ENCODE peak calls at places on chromosomes 13 and 19, in ten cellular contexts. One of them, this sample, is unnamed.

GRCh38 chr19:8485561-8486371 is 16.7 kb downstream of the PRAM1 start:
- DNase-seq in HFF-Myc: no peak
- DNase-seq in astrocyte of the spinal cord: no peak
- DNase-seq in neural crest cell: no peak
- DNase-seq in AG10803: no peak
- DNase-seq in GM06990: no peak
- DNase-seq in activated CD8-positive, alpha-beta memory T cell treated with anti-CD3 and anti-CD28 coated beads for 48 hours: no peak
- DNase-seq in iPS-NIHi11: no peak
- DNase-seq in NCI-H524: no peak
- DNase-seq in RWPE1: no peak
- DNase-seq in this sample: no peak

GRCh38 chr13:110627761-110628476 is 12.6 kb downstream of the NAXD start:
- DNase-seq in HFF-Myc: no peak
- DNase-seq in astrocyte of the spinal cord: no peak
- DNase-seq in neural crest cell: no peak
- DNase-seq in AG10803: no peak
- DNase-seq in GM06990: no peak
- DNase-seq in activated CD8-positive, alpha-beta memory T cell treated with anti-CD3 and anti-CD28 coated beads for 48 hours: no peak
- DNase-seq in iPS-NIHi11: no peak
- DNase-seq in NCI-H524: no peak
- DNase-seq in RWPE1: no peak
- DNase-seq in this sample: no peak

GRCh38 chr13:68676513-68677115 is 1431.0 kb upstream of the ATXN8OS start:
- DNase-seq in HFF-Myc: no peak
- DNase-seq in astrocyte of the spinal cord: peak
- DNase-seq in neural crest cell: no peak
- DNase-seq in AG10803: no peak
- DNase-seq in GM06990: no peak
- DNase-seq in activated CD8-positive, alpha-beta memory T cell treated with anti-CD3 and anti-CD28 coated beads for 48 hours: no peak
- DNase-seq in iPS-NIHi11: no peak
- DNase-seq in NCI-H524: no peak
- DNase-seq in RWPE1: no peak
- DNase-seq in this sample: no peak

GRCh38 chr19:15455996-15456395 is 6.2 kb upstream of the WIZ start:
- DNase-seq in HFF-Myc: no peak
- DNase-seq in astrocyte of the spinal cord: no peak
- DNase-seq in neural crest cell: no peak
- DNase-seq in AG10803: no peak
- DNase-seq in GM06990: no peak
- DNase-seq in activated CD8-positive, alpha-beta memory T cell treated with anti-CD3 and anti-CD28 coated beads for 48 hours: no peak
- DNase-seq in iPS-NIHi11: no peak
- DNase-seq in NCI-H524: no peak
- DNase-seq in RWPE1: no peak
- DNase-seq in this sample: no peak

GRCh38 chr19:3983936-3984583 is 1.2 kb downstream of the EEF2 start:
- DNase-seq in HFF-Myc: no peak
- DNase-seq in astrocyte of the spinal cord: peak
- DNase-seq in neural crest cell: no peak
- DNase-seq in AG10803: peak
- DNase-seq in GM06990: peak
- DNase-seq in activated CD8-positive, alpha-beta memory T cell treated with anti-CD3 and anti-CD28 coated beads for 48 hours: no peak
- DNase-seq in iPS-NIHi11: no peak
- DNase-seq in NCI-H524: no peak
- DNase-seq in RWPE1: no peak
- DNase-seq in this sample: no peak

GRCh38 chr19:16337809-16338469 is 13.3 kb downstream of the KLF2 start:
- DNase-seq in HFF-Myc: no peak
- DNase-seq in astrocyte of the spinal cord: no peak
- DNase-seq in neural crest cell: no peak
- DNase-seq in AG10803: peak
- DNase-seq in GM06990: no peak
- DNase-seq in activated CD8-positive, alpha-beta memory T cell treated with anti-CD3 and anti-CD28 coated beads for 48 hours: no peak
- DNase-seq in iPS-NIHi11: no peak
- DNase-seq in NCI-H524: no peak
- DNase-seq in RWPE1: no peak
- DNase-seq in this sample: no peak

GRCh38 chr13:112756967-112757758 is 67.3 kb downstream of the ATP11A start:
- DNase-seq in HFF-Myc: no peak
- DNase-seq in astrocyte of the spinal cord: peak
- DNase-seq in neural crest cell: peak
- DNase-seq in AG10803: no peak
- DNase-seq in GM06990: no peak
- DNase-seq in activated CD8-positive, alpha-beta memory T cell treated with anti-CD3 and anti-CD28 coated beads for 48 hours: no peak
- DNase-seq in iPS-NIHi11: no peak
- DNase-seq in NCI-H524: no peak
- DNase-seq in RWPE1: no peak
- DNase-seq in this sample: no peak

GRCh38 chr19:32041681-32042292 is 303.6 kb upstream of the ZNF507 start:
- DNase-seq in HFF-Myc: no peak
- DNase-seq in astrocyte of the spinal cord: peak
- DNase-seq in neural crest cell: peak
- DNase-seq in AG10803: peak
- DNase-seq in GM06990: no peak
- DNase-seq in activated CD8-positive, alpha-beta memory T cell treated with anti-CD3 and anti-CD28 coated beads for 48 hours: no peak
- DNase-seq in iPS-NIHi11: peak
- DNase-seq in NCI-H524: no peak
- DNase-seq in RWPE1: peak
- DNase-seq in this sample: no peak

GRCh38 chr19:6465006-6465405 is 935 bp downstream of the CRB3 start:
- DNase-seq in HFF-Myc: no peak
- DNase-seq in astrocyte of the spinal cord: no peak
- DNase-seq in neural crest cell: no peak
- DNase-seq in AG10803: no peak
- DNase-seq in GM06990: no peak
- DNase-seq in activated CD8-positive, alpha-beta memory T cell treated with anti-CD3 and anti-CD28 coated beads for 48 hours: no peak
- DNase-seq in iPS-NIHi11: no peak
- DNase-seq in NCI-H524: no peak
- DNase-seq in RWPE1: peak
- DNase-seq in this sample: no peak

GRCh38 chr19:4710281-4710600 is 13.4 kb downstream of the DPP9 start:
- DNase-seq in HFF-Myc: no peak
- DNase-seq in astrocyte of the spinal cord: no peak
- DNase-seq in neural crest cell: no peak
- DNase-seq in AG10803: no peak
- DNase-seq in GM06990: no peak
- DNase-seq in activated CD8-positive, alpha-beta memory T cell treated with anti-CD3 and anti-CD28 coated beads for 48 hours: no peak
- DNase-seq in iPS-NIHi11: no peak
- DNase-seq in NCI-H524: no peak
- DNase-seq in RWPE1: no peak
- DNase-seq in this sample: no peak

GRCh38 chr13:83211301-83211700 is 671.0 kb downstream of the SLITRK1 start:
- DNase-seq in HFF-Myc: no peak
- DNase-seq in astrocyte of the spinal cord: peak
- DNase-seq in neural crest cell: no peak
- DNase-seq in AG10803: peak
- DNase-seq in GM06990: no peak
- DNase-seq in activated CD8-positive, alpha-beta memory T cell treated with anti-CD3 and anti-CD28 coated beads for 48 hours: no peak
- DNase-seq in iPS-NIHi11: no peak
- DNase-seq in NCI-H524: no peak
- DNase-seq in RWPE1: no peak
- DNase-seq in this sample: no peak

GRCh38 chr13:49651775-49652690 is 23.7 kb downstream of the ARL11 start:
- DNase-seq in HFF-Myc: no peak
- DNase-seq in astrocyte of the spinal cord: no peak
- DNase-seq in neural crest cell: no peak
- DNase-seq in AG10803: no peak
- DNase-seq in GM06990: no peak
- DNase-seq in activated CD8-positive, alpha-beta memory T cell treated with anti-CD3 and anti-CD28 coated beads for 48 hours: no peak
- DNase-seq in iPS-NIHi11: no peak
- DNase-seq in NCI-H524: peak
- DNase-seq in RWPE1: no peak
- DNase-seq in this sample: no peak

GRCh38 chr19:49436381-49437017 is 4.8 kb downstream of the SLC17A7 start:
- DNase-seq in HFF-Myc: no peak
- DNase-seq in astrocyte of the spinal cord: no peak
- DNase-seq in neural crest cell: no peak
- DNase-seq in AG10803: no peak
- DNase-seq in GM06990: peak
- DNase-seq in activated CD8-positive, alpha-beta memory T cell treated with anti-CD3 and anti-CD28 coated beads for 48 hours: no peak
- DNase-seq in iPS-NIHi11: peak
- DNase-seq in NCI-H524: no peak
- DNase-seq in RWPE1: peak
- DNase-seq in this sample: no peak

GRCh38 chr13:80454245-80454644 is 113.3 kb upstream of the SPRY2 start:
- DNase-seq in HFF-Myc: no peak
- DNase-seq in astrocyte of the spinal cord: peak
- DNase-seq in neural crest cell: no peak
- DNase-seq in AG10803: no peak
- DNase-seq in GM06990: peak
- DNase-seq in activated CD8-positive, alpha-beta memory T cell treated with anti-CD3 and anti-CD28 coated beads for 48 hours: no peak
- DNase-seq in iPS-NIHi11: no peak
- DNase-seq in NCI-H524: no peak
- DNase-seq in RWPE1: no peak
- DNase-seq in this sample: no peak

GRCh38 chr19:5036733-5037681 is 68.1 kb downstream of the KDM4B start:
- DNase-seq in HFF-Myc: no peak
- DNase-seq in astrocyte of the spinal cord: peak
- DNase-seq in neural crest cell: no peak
- DNase-seq in AG10803: peak
- DNase-seq in GM06990: no peak
- DNase-seq in activated CD8-positive, alpha-beta memory T cell treated with anti-CD3 and anti-CD28 coated beads for 48 hours: no peak
- DNase-seq in iPS-NIHi11: no peak
- DNase-seq in NCI-H524: peak
- DNase-seq in RWPE1: no peak
- DNase-seq in this sample: no peak

GRCh38 chr19:38665950-38666661 is 18.7 kb downstream of the ACTN4 start:
- DNase-seq in HFF-Myc: no peak
- DNase-seq in astrocyte of the spinal cord: no peak
- DNase-seq in neural crest cell: no peak
- DNase-seq in AG10803: peak
- DNase-seq in GM06990: no peak
- DNase-seq in activated CD8-positive, alpha-beta memory T cell treated with anti-CD3 and anti-CD28 coated beads for 48 hours: no peak
- DNase-seq in iPS-NIHi11: peak
- DNase-seq in NCI-H524: no peak
- DNase-seq in RWPE1: no peak
- DNase-seq in this sample: no peak

GRCh38 chr19:55101261-55101660 is 16.2 kb downstream of the PPP1R12C start:
- DNase-seq in HFF-Myc: no peak
- DNase-seq in astrocyte of the spinal cord: no peak
- DNase-seq in neural crest cell: no peak
- DNase-seq in AG10803: no peak
- DNase-seq in GM06990: no peak
- DNase-seq in activated CD8-positive, alpha-beta memory T cell treated with anti-CD3 and anti-CD28 coated beads for 48 hours: no peak
- DNase-seq in iPS-NIHi11: no peak
- DNase-seq in NCI-H524: no peak
- DNase-seq in RWPE1: no peak
- DNase-seq in this sample: no peak

GRCh38 chr13:60061737-60062136 is 102.0 kb downstream of the DIAPH3 start:
- DNase-seq in HFF-Myc: no peak
- DNase-seq in astrocyte of the spinal cord: no peak
- DNase-seq in neural crest cell: no peak
- DNase-seq in AG10803: no peak
- DNase-seq in GM06990: no peak
- DNase-seq in activated CD8-positive, alpha-beta memory T cell treated with anti-CD3 and anti-CD28 coated beads for 48 hours: no peak
- DNase-seq in iPS-NIHi11: no peak
- DNase-seq in NCI-H524: no peak
- DNase-seq in RWPE1: no peak
- DNase-seq in this sample: no peak